ENCODE peak calls at places on chromosomes 7 and 10, in ten cellular contexts. F is right cardiac atrium, B is DND-41, V is AG04450, S is cardiac muscle cell, J is brain microvascular endothelial cell, N is PC-9, K is HCT116, T is A549, L is RWPE2. Z is an unnamed sample.

GRCh38 chr7:130887182-130888016 is 153.4 kb upstream of the KLF14 start:
- DNase-seq in V (no peak), T (peak; percentile 82), F (no peak), S (peak; percentile 75), L (no peak), K (peak; percentile 80), B (no peak), N (peak; percentile 71), J (peak; percentile 67), Z (no peak)

GRCh38 chr7:18770154-18770807 is 274.7 kb downstream of the HDAC9 start:
- DNase-seq in K (no peak), N (no peak), B (no peak), S (peak; percentile 60), F (no peak), T (no peak), V (no peak), J (peak; percentile 84), L (no peak), Z (no peak)

GRCh38 chr7:91347288-91347687 is 83.1 kb downstream of the FZD1 start:
- DNase-seq in S (peak; percentile 55), N (no peak), T (no peak), L (no peak), K (no peak), B (no peak), V (no peak), J (peak; percentile 67), F (no peak), Z (peak; percentile 18)

GRCh38 chr7:99623091-99623693 is 6.4 kb downstream of the ZSCAN25 start:
- DNase-seq in J (no peak), V (no peak), B (no peak), S (no peak), K (no peak), F (no peak), T (no peak), L (no peak), N (no peak), Z (no peak)

GRCh38 chr7:73521636-73522080 is 435 bp downstream of the BAZ1B start:
- DNase-seq in N (peak; percentile 66), T (no peak), B (no peak), J (no peak), V (no peak), L (no peak), S (no peak), F (peak; percentile 89), K (no peak), Z (peak; percentile 78)

GRCh38 chr7:44145419-44145968 is 4.4 kb upstream of the MYL7 start:
- DNase-seq in K (no peak), S (peak; percentile 51), N (no peak), J (no peak), T (no peak), L (no peak), B (no peak), F (peak; percentile 75), V (no peak), Z (no peak)

GRCh38 chr7:34330308-34330707 is 327.7 kb upstream of the NPSR1 start:
- DNase-seq in N (no peak), S (no peak), K (no peak), B (no peak), V (no peak), T (no peak), J (no peak), F (no peak), L (no peak), Z (no peak)

GRCh38 chr7:2824678-2825461 is 19.2 kb downstream of the GNA12 start:
- DNase-seq in F (no peak), L (no peak), S (no peak), B (no peak), K (no peak), V (no peak), T (no peak), N (no peak), J (no peak), Z (peak; percentile 49)

GRCh38 chr10:133015816-133016462 is 71.8 kb upstream of the ADGRA1 start:
- DNase-seq in S (no peak), V (no peak), F (peak; percentile 40), K (no peak), L (no peak), T (no peak), N (no peak), J (no peak), B (no peak), Z (no peak)

GRCh38 chr10:115854740-115855435 is 418.1 kb downstream of the GFRA1 start:
- DNase-seq in F (no peak), B (no peak), N (peak; percentile 20), S (no peak), L (no peak), V (no peak), J (no peak), T (no peak), K (no peak), Z (no peak)

GRCh38 chr10:72069751-72070501 is 18.4 kb downstream of the SPOCK2 start:
- DNase-seq in V (no peak), N (no peak), L (no peak), K (no peak), F (no peak), J (no peak), T (no peak), B (peak; percentile 18), S (no peak), Z (no peak)

GRCh38 chr10:11058965-11059364 is 41.3 kb downstream of the CELF2 start:
- DNase-seq in T (no peak), V (peak; percentile 38), F (no peak), K (no peak), L (no peak), J (peak; percentile 65), N (no peak), S (peak; percentile 17), B (no peak), Z (no peak)

DNA sequence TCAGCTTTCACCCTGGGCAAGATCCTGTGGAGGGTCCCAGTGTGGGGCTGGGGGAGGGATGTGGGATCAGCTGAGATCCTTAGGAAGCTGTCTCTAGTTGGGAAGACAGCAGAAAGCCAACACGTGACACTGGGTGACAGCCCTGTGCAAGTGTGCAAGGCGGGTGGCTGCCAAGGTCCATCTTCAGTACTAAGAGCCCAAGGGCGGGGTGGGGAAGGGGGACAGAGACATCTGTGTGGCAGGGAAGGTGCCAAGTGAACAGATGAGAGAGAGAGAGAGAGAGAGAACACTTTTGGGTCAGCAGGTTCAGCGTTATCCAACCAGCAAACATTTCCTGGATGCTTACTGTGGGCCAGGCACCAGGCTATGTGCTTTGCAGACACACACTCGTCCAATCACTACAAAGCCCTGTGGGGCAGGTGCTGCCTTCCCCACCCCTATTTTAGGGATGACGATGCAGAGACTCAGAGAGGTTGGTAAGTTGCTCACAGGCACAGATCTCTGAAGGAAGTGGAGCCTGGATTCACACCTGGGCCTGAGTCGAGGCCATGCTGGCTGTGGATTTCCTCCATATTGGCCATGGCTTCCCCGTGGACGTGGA is 135.7 kb downstream of the GRK5 start:
- DNase-seq in L (no peak), V (no peak), N (no peak), B (no peak), T (no peak), S (no peak), J (no peak), F (peak; percentile 82), K (no peak), Z (no peak)
- H3K27ac ChIP-seq in L (no peak overlapping the region), V (no peak overlapping the region), N (no peak overlapping the region), B (no peak overlapping the region), T (no peak overlapping the region), S (no peak overlapping the region), J (no peak overlapping the region), F (peak overlapping the region; percentile 71), K (no peak overlapping the region), Z (no peak overlapping the region)

GRCh38 chr10:61899045-61899444 is 2.5 kb upstream of the ARID5B start:
- DNase-seq in F (no peak), K (no peak), B (no peak), S (peak; percentile 60), N (no peak), T (no peak), V (no peak), J (peak; percentile 61), L (no peak), Z (no peak)
- H3K27ac ChIP-seq in F (no peak overlapping the region), K (peak overlapping the region; percentile 66), B (no peak overlapping the region), S (no peak overlapping the region), N (peak overlapping the region; percentile 83), T (no peak overlapping the region), V (no peak overlapping the region), J (peak overlapping the region; percentile 90), L (peak overlapping the region; percentile 96), Z (no peak overlapping the region)

GRCh38 chr7:150314639-150315239 is 8.4 kb upstream of the LRRC61 start:
- DNase-seq in T (no peak), B (no peak), K (no peak), N (no peak), S (no peak), F (no peak), L (no peak), J (no peak), V (no peak), Z (no peak)

GRCh38 chr7:150313870-150314269 is 9.3 kb upstream of the LRRC61 start:
- DNase-seq in N (no peak), S (no peak), V (no peak), J (no peak), F (no peak), T (no peak), K (no peak), L (no peak), B (no peak), Z (no peak)

GRCh38 chr7:150321788-150322113 is 1.4 kb upstream of the LRRC61 start:
- DNase-seq in K (no peak), B (no peak), J (no peak), V (no peak), T (no peak), F (no peak), N (no peak), S (no peak), L (no peak), Z (no peak)

GRCh38 chr7:150322114-150322832 is 882 bp upstream of the LRRC61 start:
- DNase-seq in F (no peak), N (peak; percentile 31), V (no peak), T (no peak), K (no peak), S (no peak), J (no peak), B (peak; percentile 78), L (no peak), Z (peak; percentile 94)

GRCh38 chr7:150317748-150318444 is 5.3 kb upstream of the LRRC61 start:
- DNase-seq in K (no peak), B (no peak), T (no peak), J (peak; percentile 9), V (no peak), L (no peak), S (peak; percentile 95), F (no peak), N (no peak), Z (no peak)
- H3K27ac ChIP-seq in K (no peak overlapping the region), B (no peak overlapping the region), T (no peak overlapping the region), J (no peak overlapping the region), V (no peak overlapping the region), L (no peak overlapping the region), S (no peak overlapping the region), F (no peak overlapping the region), N (no peak overlapping the region), Z (no peak overlapping the region)

GRCh38 chr10:110263164-110263563 is 41.6 kb downstream of the SMNDC1 start:
- DNase-seq in T (no peak), V (no peak), S (no peak), J (no peak), N (no peak), K (no peak), B (no peak), L (no peak), F (no peak), Z (no peak)
- H3K27ac ChIP-seq in T (no peak overlapping the region), V (no peak overlapping the region), S (no peak overlapping the region), J (no peak overlapping the region), N (no peak overlapping the region), K (no peak overlapping the region), B (no peak overlapping the region), L (no peak overlapping the region), F (no peak overlapping the region), Z (no peak overlapping the region)